ENCODE peak calls at places on chromosomes 7 and 10, in four cellular contexts. F, P, N and Y are unnamed samples.

GRCh38 chr10:80542053-80542452 is 4.4 kb downstream of the SH2D4B start:
- DNase-seq in F (peak), P (no peak), N (no peak), Y (no peak)

GRCh38 chr7:13603661-13604060 is 385.8 kb downstream of the ETV1 start:
- DNase-seq in F (no peak), P (no peak), N (no peak), Y (no peak)

GRCh38 chr7:158085741-158086695 is 501.6 kb downstream of the PTPRN2 start:
- DNase-seq in F (no peak), P (no peak), N (no peak), Y (no peak)

GRCh38 chr7:74002474-74003017 is 25.4 kb upstream of the ELN start:
- DNase-seq in F (no peak), P (peak), N (no peak), Y (no peak)

GRCh38 chr7:21507627-21508343 is 35.1 kb upstream of the DNAH11 start:
- DNase-seq in F (peak), P (peak), N (no peak), Y (peak)

GRCh38 chr7:89023902-89024301 is 228.4 kb upstream of the TEX47 start:
- DNase-seq in F (no peak), P (no peak), N (no peak), Y (no peak)

GRCh38 chr7:90708841-90709317 is 112.8 kb downstream of the CDK14 start:
- DNase-seq in F (peak), P (peak), N (peak), Y (peak)

GRCh38 chr7:113717739-113718138 is 201.1 kb downstream of the PPP1R3A start:
- DNase-seq in F (no peak), P (no peak), N (no peak), Y (no peak)

DNA sequence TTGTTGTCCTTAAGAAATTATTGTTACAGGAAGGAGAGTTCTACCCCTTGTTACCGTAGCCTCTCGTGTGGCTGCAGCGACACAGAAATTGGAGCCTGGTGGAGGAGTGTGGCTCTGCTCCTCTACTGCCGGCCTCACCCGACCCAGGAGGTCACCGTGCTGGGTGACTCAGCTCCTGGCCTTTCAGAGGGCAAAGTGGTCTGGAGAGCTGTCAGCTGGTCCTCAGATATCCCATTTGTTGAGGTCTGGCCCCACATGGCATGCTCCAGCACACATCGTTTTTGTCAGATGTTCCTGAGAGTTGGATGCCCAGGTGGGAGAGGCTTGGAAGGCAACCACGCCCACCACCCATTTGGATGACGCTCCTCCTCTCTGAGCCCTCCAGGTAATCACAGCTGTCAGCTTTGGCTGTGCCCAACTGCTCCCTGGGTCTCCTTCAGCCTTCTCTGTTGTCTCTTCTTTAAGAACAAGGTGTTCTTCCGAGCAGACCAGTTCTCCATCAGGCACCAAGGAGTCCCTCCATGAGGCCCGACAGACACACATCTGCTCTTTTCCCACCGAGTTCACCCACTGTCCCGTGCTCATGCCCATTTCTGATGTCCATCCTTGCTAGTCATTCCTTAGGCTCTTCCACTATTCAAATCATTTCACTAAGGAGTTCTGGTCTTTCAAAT is 80.3 kb downstream of the RAMP3 start:
- DNase-seq in F (no peak), P (no peak), N (no peak), Y (peak)
- TF ChIP-seq SIN3A in F (no peak), P (no peak), N (no peak), Y (no peak)

GRCh38 chr10:125163803-125164202 is 3.4 kb upstream of the CTBP2 start:
- DNase-seq in F (no peak), P (no peak), N (no peak), Y (no peak)

GRCh38 chr10:125166658-125167057 is 6.3 kb upstream of the CTBP2 start:
- DNase-seq in F (no peak), P (no peak), N (no peak), Y (no peak)

GRCh38 chr10:125162181-125162906 is 2.0 kb upstream of the CTBP2 start:
- DNase-seq in F (no peak), P (no peak), N (no peak), Y (no peak)

GRCh38 chr10:125164421-125164820 is 4.1 kb upstream of the CTBP2 start:
- DNase-seq in F (no peak), P (no peak), N (no peak), Y (no peak)

DNA sequence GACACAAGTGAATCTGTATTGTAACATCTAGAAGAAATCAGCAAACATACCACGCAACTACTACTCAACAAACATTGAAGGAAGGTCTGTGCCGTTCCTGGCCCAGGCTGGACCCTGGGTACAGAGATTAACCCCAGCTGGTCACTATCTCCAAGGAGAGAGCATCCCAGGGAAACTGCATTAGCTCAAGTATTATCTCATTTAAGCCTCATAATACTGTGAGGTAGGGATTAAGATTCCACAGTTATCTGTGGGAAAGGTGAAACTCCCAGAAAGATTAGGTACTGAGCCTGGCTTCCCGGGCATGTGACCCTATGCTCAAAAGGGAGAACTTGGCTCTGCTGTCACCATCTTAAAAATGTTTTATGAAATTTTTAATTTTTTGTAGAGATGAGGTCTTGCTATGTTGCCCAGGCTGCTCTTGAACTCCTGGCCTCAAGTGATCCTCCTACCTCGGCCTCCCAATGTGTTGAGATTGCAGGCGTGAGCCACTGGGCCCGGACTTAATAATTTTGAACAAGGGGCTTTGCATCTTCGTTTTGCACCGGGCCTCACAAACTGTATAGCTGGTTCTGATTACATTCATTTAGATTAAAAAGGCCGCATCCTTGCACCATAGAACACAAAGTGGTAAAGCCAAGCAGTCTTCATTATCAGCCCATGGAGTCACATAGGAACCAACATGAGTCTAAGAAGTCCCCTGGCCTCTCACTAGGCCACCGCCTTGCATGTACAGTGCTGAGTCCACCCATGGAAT is 5.4 kb upstream of the CTBP2 start:
- DNase-seq in F (no peak), P (no peak), N (no peak), Y (no peak)
- TF ChIP-seq TCF7L2 in F (no peak), P (no peak), N (no peak), Y (no peak)

DNA sequence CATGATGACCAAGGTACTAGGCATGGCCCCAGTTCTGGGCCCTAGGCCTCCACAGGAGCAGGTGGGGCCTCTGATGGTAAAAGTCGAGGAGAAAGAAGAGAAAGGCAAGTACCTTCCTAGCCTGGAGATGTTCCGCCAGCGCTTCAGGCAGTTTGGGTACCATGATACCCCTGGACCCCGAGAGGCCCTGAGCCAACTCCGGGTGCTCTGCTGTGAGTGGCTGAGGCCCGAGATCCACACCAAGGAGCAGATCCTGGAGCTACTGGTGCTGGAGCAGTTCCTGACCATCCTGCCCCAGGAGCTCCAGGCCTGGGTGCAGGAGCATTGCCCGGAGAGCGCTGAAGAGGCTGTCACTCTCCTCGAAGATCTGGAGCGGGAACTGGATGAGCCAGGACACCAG is 7.4 kb downstream of the ZSCAN21 start:
- DNase-seq in F (no peak), P (no peak), N (no peak), Y (no peak)
- TF ChIP-seq SIN3A in F (no peak), P (no peak), N (no peak), Y (no peak)

GRCh38 chr7:141688038-141688437 is 13.9 kb downstream of the DENND11 start:
- DNase-seq in F (no peak), P (no peak), N (no peak), Y (no peak)
- TF ChIP-seq TCF7L2 in F (no peak), P (no peak), N (no peak), Y (no peak)

DNA sequence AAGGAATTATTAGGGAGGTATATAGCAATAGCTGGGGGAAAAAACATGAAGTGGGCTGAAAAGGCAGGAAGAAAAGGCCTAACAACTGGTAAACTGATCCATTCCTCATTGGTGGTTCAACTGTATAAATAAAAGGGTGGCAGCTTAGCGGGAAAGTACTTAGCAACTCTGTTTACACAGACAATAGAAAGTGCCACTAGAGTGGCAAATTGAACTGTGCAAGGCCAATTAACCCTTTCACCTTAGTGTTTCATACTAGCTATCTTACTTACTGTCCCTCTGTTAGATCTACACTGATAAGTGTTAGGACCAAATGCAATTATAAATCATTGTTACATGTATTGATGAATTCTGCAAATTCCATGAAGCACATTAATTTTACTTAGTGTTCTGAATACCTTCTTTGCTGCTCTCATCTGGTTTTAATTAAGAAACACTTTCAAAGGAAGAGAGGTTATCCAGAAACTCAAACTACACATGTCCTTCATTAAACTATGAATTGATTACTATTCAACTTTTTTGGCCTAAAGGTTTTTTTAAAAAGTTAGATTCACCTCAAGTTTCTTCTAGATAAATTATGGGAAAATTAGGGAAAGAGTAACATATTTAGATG is 28.0 kb downstream of the DNAJC1 start:
- DNase-seq in F (peak), P (no peak), N (no peak), Y (no peak)
- TF ChIP-seq SIN3A in F (no peak), P (no peak), N (no peak), Y (no peak)

GRCh38 chr7:69912846-69913245 is 314.6 kb downstream of the AUTS2 start:
- DNase-seq in F (no peak), P (no peak), N (no peak), Y (no peak)
- TF ChIP-seq TCF7L2 in F (no peak), P (no peak), N (no peak), Y (no peak)

GRCh38 chr10:50585921-50586739 is 37.6 kb downstream of the SGMS1 start:
- DNase-seq in F (no peak), P (peak), N (no peak), Y (peak)
- TF ChIP-seq SIN3A in F (no peak), P (no peak), N (no peak), Y (no peak)

DNA sequence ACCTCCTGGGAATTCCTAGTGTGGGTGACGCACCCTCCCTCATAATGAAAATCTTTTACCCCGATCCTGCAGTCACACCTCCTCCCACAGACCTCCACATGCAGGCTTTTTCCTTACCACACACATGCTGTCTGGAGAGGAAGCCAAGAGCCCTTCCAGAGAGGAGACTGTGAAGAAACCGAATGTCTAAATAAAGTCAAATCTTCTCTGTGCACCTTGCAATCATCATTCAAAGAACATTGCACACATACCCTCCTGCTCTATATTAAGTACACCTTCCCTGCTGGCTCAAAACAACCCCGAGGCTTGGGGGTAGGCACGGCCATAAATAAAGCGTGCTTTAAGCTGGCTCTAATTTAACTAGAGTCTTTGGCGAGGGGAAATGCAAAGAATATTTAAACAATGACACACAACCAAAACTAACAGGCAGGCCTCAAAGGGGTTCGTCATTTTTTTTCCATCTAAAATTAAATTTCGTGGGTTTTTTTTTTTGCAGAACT is 34.9 kb downstream of the CALML3 start:
- DNase-seq in F (no peak), P (no peak), N (no peak), Y (no peak)
- TF ChIP-seq TCF7L2 in F (no peak), P (no peak), N (no peak), Y (no peak)

GRCh38 chr10:103564116-103564501 is 70.6 kb downstream of the NEURL1 start:
- DNase-seq in F (no peak), P (no peak), N (no peak), Y (no peak)
- TF ChIP-seq SIN3A in F (no peak), P (no peak), N (no peak), Y (no peak)